ENCODE peak calls at places on chromosomes 16 and 17, in seven cellular contexts. B is globus pallidus; H is AG08395; V is CD8-positive, alpha-beta memory T cell; O is IMR-90; S is stimulated activated CD4-positive, alpha-beta T cell treated with anti-CD3 and anti-CD28 coated beads, Interleukin-2, amount 100 ng/mL, for 24 hours; W is effector memory CD8-positive, alpha-beta T cell. J is an unnamed sample.

GRCh38 chr16:15899538-15900100 is 11.2 kb upstream of the CEP20 start:
- DNase-seq in B (no peak), S (peak; percentile 47), H (peak; percentile 72), O (peak; percentile 89), W (no peak), V (no peak), J (no peak)

GRCh38 chr16:87791295-87792204 is 25.8 kb upstream of the KLHDC4 start:
- DNase-seq in H (no peak), S (no peak), O (no peak), W (no peak), B (peak; percentile 86), V (no peak), J (peak; percentile 24)

GRCh38 chr17:77299256-77300015 is 158.7 kb downstream of the SEC14L1 start:
- DNase-seq in S (no peak), V (no peak), W (no peak), O (no peak), B (no peak), H (no peak), J (no peak)

GRCh38 chr17:5978496-5978895 is 91.7 kb upstream of the WSCD1 start:
- DNase-seq in H (no peak), O (no peak), W (no peak), B (no peak), V (no peak), S (no peak), J (no peak)

GRCh38 chr16:1335211-1335971 is 1.9 kb downstream of the BAIAP3 start:
- DNase-seq in S (no peak), B (peak; percentile 19), W (no peak), O (no peak), V (no peak), H (no peak), J (no peak)

GRCh38 chr17:55845385-55845784 is 94.5 kb downstream of the PCTP start:
- DNase-seq in S (peak; percentile 36), V (no peak), O (peak; percentile 20), H (peak; percentile 67), W (no peak), B (peak; percentile 10), J (peak; percentile 84)

GRCh38 chr16:65773319-65773874 is 593.1 kb upstream of the CDH5 start:
- DNase-seq in H (no peak), B (no peak), V (no peak), S (no peak), O (no peak), W (no peak), J (no peak)

GRCh38 chr17:62702746-62703268 is 75.3 kb downstream of the MRC2 start:
- DNase-seq in O (no peak), B (no peak), S (no peak), H (no peak), W (no peak), V (no peak), J (no peak)

GRCh38 chr16:84811529-84811928 is 8.3 kb upstream of the CRISPLD2 start:
- DNase-seq in S (no peak), B (no peak), O (no peak), H (no peak), V (no peak), W (no peak), J (no peak)

GRCh38 chr16:9846362-9847099 is 335.7 kb downstream of the GRIN2A start:
- DNase-seq in S (no peak), H (no peak), W (no peak), O (no peak), B (no peak), V (no peak), J (no peak)

GRCh38 chr16:69486272-69486671 is 61.9 kb downstream of the CYB5B start:
- DNase-seq in S (no peak), H (no peak), V (no peak), O (no peak), W (no peak), B (no peak), J (no peak)

GRCh38 chr17:55555772-55556171 is 44.5 kb upstream of the SMIM36 start:
- DNase-seq in O (no peak), S (no peak), H (no peak), B (no peak), W (no peak), V (no peak), J (no peak)

GRCh38 chr16:3566990-3567389 is 10.2 kb downstream of the NLRC3 start:
- DNase-seq in V (no peak), S (no peak), H (no peak), W (no peak), O (no peak), B (no peak), J (no peak)

GRCh38 chr16:47460301-47460754 is 535 bp downstream of the ITFG1 start:
- DNase-seq in V (no peak), B (no peak), O (no peak), S (no peak), H (peak; percentile 2), W (no peak), J (no peak)

GRCh38 chr16:47687694-47688093 is 226.6 kb downstream of the PHKB start:
- DNase-seq in V (no peak), O (peak; percentile 15), B (no peak), S (no peak), W (no peak), H (no peak), J (no peak)

GRCh38 chr17:51848451-51848850 is 310.1 kb downstream of the CA10 start:
- DNase-seq in O (no peak), H (no peak), B (no peak), V (no peak), S (no peak), W (no peak), J (no peak)

GRCh38 chr16:84198401-84198800 is 7.4 kb downstream of the ADAD2 start:
- DNase-seq in O (peak; percentile 59), W (no peak), S (no peak), B (no peak), H (peak; percentile 48), V (no peak), J (no peak)

GRCh38 chr16:70254095-70254964 is 2.6 kb upstream of the EXOSC6 start:
- DNase-seq in W (no peak), H (no peak), V (no peak), O (peak; percentile 11), B (no peak), S (no peak), J (no peak)

GRCh38 chr16:65546353-65546791 is 424.5 kb upstream of the CDH11 start:
- DNase-seq in V (no peak), H (peak; percentile 56), O (peak; percentile 55), S (no peak), W (no peak), B (no peak), J (no peak)